ENCODE peak calls at places on chromosomes 4 and X, in four cellular contexts. E is AG08396, Z is cardiac fibroblast, F is mesothelial cell of epicardium. A is an unnamed sample.

GRCh38 chr4:9875516-9875915 is 94.1 kb downstream of the DRD5 start:
- DNase-seq in E (no peak), Z (no peak), F (no peak), A (no peak)

GRCh38 chr4:158782539-158783360 is 13.9 kb downstream of the FNIP2 start:
- DNase-seq in Z (peak; percentile 64), E (no peak), F (no peak), A (no peak)

GRCh38 chr4:188408244-188409067 is 269.2 kb downstream of the TRIML1 start:
- DNase-seq in F (no peak), Z (peak; percentile 75), E (no peak), A (no peak)

GRCh38 chr4:128347175-128347868 is 59.7 kb upstream of the PGRMC2 start:
- DNase-seq in Z (peak; percentile 70), F (no peak), E (no peak), A (no peak)

GRCh38 chr4:164542431-164542830 is 211.5 kb upstream of the SMIM31 start:
- DNase-seq in F (no peak), E (no peak), Z (no peak), A (no peak)

GRCh38 chr4:186932631-186933150 is 209.0 kb upstream of the FAT1 start:
- DNase-seq in Z (peak; percentile 66), F (no peak), E (peak; percentile 20), A (no peak)

GRCh38 chr4:3065551-3065950 is 8.8 kb downstream of the HTT-AS start:
- DNase-seq in Z (no peak), F (no peak), E (no peak), A (no peak)

GRCh38 chr4:85938062-85938461 is 421.8 kb downstream of the MAPK10 start:
- DNase-seq in Z (no peak), E (no peak), F (no peak), A (no peak)

GRCh38 chr4:4787421-4787820 is 72.0 kb upstream of the MSX1 start:
- DNase-seq in Z (no peak), E (no peak), F (no peak), A (no peak)

GRCh38 chr4:165013691-165014090 is 18.1 kb upstream of the TRIM60 start:
- DNase-seq in F (no peak), E (no peak), Z (no peak), A (no peak)

GRCh38 chr4:41104155-41104554 is 110.2 kb downstream of the APBB2 start:
- DNase-seq in E (no peak), F (no peak), Z (no peak), A (no peak)

GRCh38 chr4:185508162-185508561 is 27.1 kb downstream of the PDLIM3 start:
- DNase-seq in Z (no peak), F (no peak), E (no peak), A (no peak)

GRCh38 chr4:4851906-4852305 is 7.6 kb upstream of the MSX1 start:
- DNase-seq in Z (no peak), E (no peak), F (no peak), A (no peak)

GRCh38 chr4:118942465-118942864 is 53.8 kb downstream of the SYNPO2 start:
- DNase-seq in F (no peak), Z (peak; percentile 31), E (no peak), A (no peak)

GRCh38 chrX:69216446-69216845 is 51.2 kb upstream of the PJA1 start:
- DNase-seq in Z (no peak), E (no peak), F (no peak), A (no peak)

GRCh38 chr4:100348472-100348871 is 158.2 kb upstream of the DDIT4L start:
- DNase-seq in E (no peak), F (no peak), Z (peak; percentile 91), A (no peak)

GRCh38 chrX:1914606-1915365 is 299.9 kb downstream of the ASMT start:
- DNase-seq in E (no peak), Z (no peak), F (no peak), A (no peak)

GRCh38 chr4:114028071-114028470 is 48.6 kb upstream of the ARSJ start:
- DNase-seq in E (no peak), Z (peak; percentile 70), F (no peak), A (no peak)

GRCh38 chr4:117417856-117418255 is 332.5 kb upstream of the TRAM1L1 start:
- DNase-seq in E (no peak), F (no peak), Z (no peak), A (no peak)

A was measured in D721Med.